ENCODE peak calls at places on chromosomes 7 and 10, in ten cellular contexts. C is cardiac fibroblast, G is gastrocnemius medialis, Y is NB4, B is AG10803, T is bronchial epithelial cell, V is psoas muscle, U is Peyer's patch, S is pancreas, D is GM12865. H is an unnamed sample.

GRCh38 chr7:2614646-2615330 is 17.0 kb upstream of the TTYH3 start:
- DNase-seq in C (no peak), G (no peak), Y (no peak), B (peak; percentile 48), T (no peak), V (no peak), U (no peak), S (no peak), D (no peak), H (no peak)

GRCh38 chr7:18117482-18117881 is 89.8 kb upstream of the PRPS1L1 start:
- DNase-seq in C (no peak), G (no peak), Y (no peak), B (peak; percentile 36), T (no peak), V (no peak), U (no peak), S (peak; percentile 16), D (no peak), H (peak; percentile 69)

GRCh38 chr10:121426307-121426706 is 171.9 kb downstream of the FGFR2 start:
- DNase-seq in C (no peak), G (no peak), Y (peak; percentile 41), B (no peak), T (no peak), V (no peak), U (no peak), S (no peak), D (peak; percentile 21), H (no peak)

GRCh38 chr10:129467346-129468119 is 492 bp downstream of the MGMT start:
- DNase-seq in C (peak; percentile 59), G (no peak), Y (peak; percentile 31), B (peak; percentile 29), T (peak; percentile 5), V (no peak), U (peak; percentile 25), S (peak; percentile 14), D (peak; percentile 28), H (no peak)

GRCh38 chr7:68334613-68335303 is 1263.5 kb upstream of the AUTS2 start:
- DNase-seq in C (no peak), G (peak; percentile 48), Y (no peak), B (no peak), T (no peak), V (no peak), U (no peak), S (no peak), D (no peak), H (no peak)

GRCh38 chr10:128063736-128064614 is 62.2 kb downstream of the MKI67 start:
- DNase-seq in C (no peak), G (no peak), Y (peak; percentile 72), B (no peak), T (peak; percentile 98), V (no peak), U (peak; percentile 43), S (no peak), D (peak; percentile 37), H (no peak)

GRCh38 chr10:43409385-43410109 is 561 bp upstream of the HNRNPF start:
- DNase-seq in C (no peak), G (peak; percentile 29), Y (peak; percentile 73), B (no peak), T (no peak), V (peak; percentile 58), U (peak; percentile 54), S (no peak), D (peak; percentile 75), H (no peak)

GRCh38 chr7:51175316-51175991 is 141.2 kb downstream of the COBL start:
- DNase-seq in C (no peak), G (no peak), Y (no peak), B (no peak), T (no peak), V (no peak), U (no peak), S (no peak), D (no peak), H (no peak)

GRCh38 chr7:118152632-118153031 is 31.3 kb upstream of the LSM8 start:
- DNase-seq in C (no peak), G (no peak), Y (no peak), B (no peak), T (no peak), V (no peak), U (no peak), S (no peak), D (no peak), H (no peak)

GRCh38 chr10:119981826-119982225 is 89.3 kb downstream of the SEC23IP start:
- DNase-seq in C (no peak), G (no peak), Y (no peak), B (no peak), T (peak; percentile 8), V (no peak), U (no peak), S (no peak), D (no peak), H (no peak)

GRCh38 chr10:131641231-131641630 is 259.6 kb upstream of the PPP2R2D start:
- DNase-seq in C (no peak), G (no peak), Y (no peak), B (no peak), T (no peak), V (no peak), U (no peak), S (no peak), D (peak; percentile 85), H (no peak)

GRCh38 chr10:64760371-64760770 is 1239.2 kb downstream of the REEP3 start:
- DNase-seq in C (no peak), G (no peak), Y (peak; percentile 48), B (no peak), T (peak; percentile 54), V (no peak), U (no peak), S (no peak), D (no peak), H (no peak)

GRCh38 chr7:48101880-48102448 is 12.9 kb downstream of the UPP1 start:
- DNase-seq in C (no peak), G (no peak), Y (peak; percentile 38), B (no peak), T (no peak), V (no peak), U (no peak), S (no peak), D (no peak), H (no peak)

GRCh38 chr10:24727811-24728210 is 4.1 kb upstream of the ARHGAP21 start:
- DNase-seq in C (peak; percentile 34), G (no peak), Y (peak; percentile 10), B (no peak), T (no peak), V (no peak), U (no peak), S (no peak), D (peak; percentile 20), H (no peak)
- TF ChIP-seq CTCF in C (no peak), G (no peak), Y (no peak), B (peak; percentile 24), T (no peak), V (no peak), U (no peak), S (no peak), D (no peak), H (peak; percentile 26)

DNA sequence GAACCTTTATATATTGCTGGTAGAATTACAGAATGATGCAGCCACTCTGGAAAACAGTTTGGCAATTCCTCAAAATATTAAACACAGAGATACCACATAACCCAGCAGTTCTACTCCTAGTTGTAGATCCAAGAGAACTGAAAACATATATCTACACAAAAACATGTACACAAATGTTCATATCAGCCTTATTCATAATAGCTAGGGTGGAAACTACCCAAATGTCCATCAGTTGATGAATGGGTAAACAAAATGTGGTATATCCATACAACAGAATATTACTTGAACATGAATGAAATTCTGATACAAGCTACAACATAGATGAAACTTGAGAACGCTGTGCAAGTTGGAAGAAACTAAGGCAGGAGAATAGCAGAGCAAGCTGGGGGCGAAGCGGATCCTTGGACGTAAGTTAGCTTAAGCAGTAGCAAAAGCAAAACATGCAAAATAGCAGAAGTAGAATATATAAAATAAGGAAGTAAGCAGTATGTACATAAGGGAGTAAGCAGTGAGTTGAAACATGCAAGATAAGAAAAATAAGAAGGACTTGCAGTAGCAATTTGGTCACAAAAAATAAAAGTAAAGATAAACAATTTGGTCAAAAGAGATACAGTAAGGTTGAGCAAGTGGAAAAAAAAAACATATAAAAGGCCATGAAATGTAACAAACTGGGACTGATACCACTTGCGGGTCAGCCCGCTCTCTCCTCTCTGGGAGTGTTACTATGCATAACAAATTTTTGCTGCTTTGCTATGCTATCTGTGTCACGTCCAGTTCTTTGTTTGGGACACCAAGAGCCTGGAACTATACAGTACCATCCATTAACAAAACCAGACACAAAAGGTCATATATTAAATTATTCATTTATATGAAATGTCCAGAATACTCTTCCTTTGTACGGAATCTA is 18.0 kb upstream of the HILPDA start:
- DNase-seq in C (no peak), G (no peak), Y (peak; percentile 85), B (no peak), T (no peak), V (no peak), U (peak; percentile 30), S (no peak), D (no peak), H (no peak)
- H3K4me3 ChIP-seq in C (no peak overlapping the region), G (no peak overlapping the region), Y (no peak overlapping the region), B (no peak overlapping the region), T (no peak overlapping the region), V (no peak overlapping the region), U (no peak overlapping the region), S (no peak overlapping the region), D (no peak overlapping the region), H (no peak overlapping the region)

DNA sequence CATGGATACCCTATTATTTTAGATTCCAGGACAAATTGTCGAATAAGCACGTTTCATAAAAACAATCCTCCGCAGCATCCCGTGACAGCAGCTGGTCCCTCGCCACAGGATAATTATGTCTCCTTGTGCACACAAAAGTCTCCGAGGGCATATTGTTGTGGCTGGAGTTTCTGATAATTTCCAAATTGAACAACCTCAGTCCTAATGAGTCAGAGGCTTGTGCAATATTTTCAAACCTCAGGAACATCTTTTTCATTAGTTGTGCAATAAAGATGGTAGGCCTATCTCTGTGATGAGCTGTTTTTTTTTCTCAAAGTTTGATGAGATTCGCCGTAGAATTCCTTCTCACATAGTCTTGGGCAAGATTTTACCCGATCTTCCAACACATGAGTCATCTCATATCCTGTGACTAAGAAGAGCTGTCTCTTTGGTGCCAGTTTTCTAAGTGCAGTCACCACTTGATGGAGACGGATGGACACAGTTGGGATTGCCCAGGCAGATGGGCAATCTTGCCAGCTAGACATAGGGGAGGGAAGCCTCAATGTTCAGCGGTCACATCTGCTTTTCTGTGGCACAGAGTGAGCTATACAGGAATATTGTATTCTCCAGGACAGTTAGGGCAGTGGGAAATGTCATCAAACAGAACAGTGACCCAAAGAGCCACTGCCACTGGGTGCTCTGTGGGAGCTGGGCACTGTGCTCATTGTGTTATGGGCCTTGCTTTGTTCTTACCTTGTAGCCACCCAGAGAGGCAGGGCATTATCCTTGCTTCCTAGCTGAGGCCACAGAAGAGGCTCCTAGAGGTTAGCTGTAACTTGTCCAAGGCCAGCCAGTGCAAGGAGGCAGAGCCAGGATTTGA is 7.8 kb downstream of the HTRA1 start:
- DNase-seq in C (peak; percentile 91), G (peak; percentile 51), Y (peak; percentile 91), B (peak; percentile 99), T (peak; percentile 98), V (peak; percentile 43), U (no peak), S (no peak), D (no peak), H (peak; percentile 90)
- TF ChIP-seq CTCF in C (no peak), G (no peak), Y (no peak), B (peak; percentile 15), T (no peak), V (no peak), U (no peak), S (no peak), D (no peak), H (no peak)

GRCh38 chr7:27148776-27149641 is 1.4 kb upstream of the HOXA6 start:
- DNase-seq in C (no peak), G (no peak), Y (no peak), B (peak; percentile 37), T (no peak), V (no peak), U (no peak), S (no peak), D (no peak), H (no peak)
- H3K4me3 ChIP-seq in C (no peak overlapping the region), G (peak overlapping the region; percentile 75), Y (no peak overlapping the region), B (peak overlapping the region; percentile 84), T (no peak overlapping the region), V (peak overlapping the region; percentile 75), U (peak overlapping the region; percentile 18), S (no peak overlapping the region), D (no peak overlapping the region), H (peak overlapping the region; percentile 69)

H was measured in astrocyte of the spinal cord.